ENCODE peak calls at places on chromosomes 11 and 22, in seven cellular contexts. L is IMR-90, G is H9, R is neuronal stem cell, S is H1, Q is mesendoderm, Z is trophoblast cell. K is an unnamed sample.

GRCh38 chr22:33192156-33192555 is 134.0 kb upstream of the SYN3 start:
- DNase-seq in L (no peak), G (no peak), R (no peak), S (no peak), Q (no peak), Z (no peak), K (no peak)

GRCh38 chr11:13963169-13963948 is 836 bp downstream of the SPON1 start:
- DNase-seq in L (peak; percentile 17), G (peak; percentile 49), R (no peak), S (no peak), Q (peak; percentile 63), Z (no peak), K (peak; percentile 18)

GRCh38 chr11:32427935-32428664 is 7.2 kb downstream of the WT1 start:
- DNase-seq in L (no peak), G (peak; percentile 55), R (no peak), S (no peak), Q (peak; percentile 38), Z (no peak), K (no peak)

GRCh38 chr11:113529606-113530005 is 54.4 kb upstream of the DRD2 start:
- DNase-seq in L (no peak), G (no peak), R (no peak), S (no peak), Q (no peak), Z (peak; percentile 10), K (no peak)

GRCh38 chr11:33403344-33403743 is 146.2 kb downstream of the HIPK3 start:
- DNase-seq in L (no peak), G (no peak), R (no peak), S (no peak), Q (no peak), Z (no peak), K (no peak)

GRCh38 chr11:61752117-61752924 is at the start of gene MYRF:
- DNase-seq in L (peak; percentile 14), G (peak; percentile 66), R (peak; percentile 51), S (no peak), Q (peak; percentile 51), Z (no peak), K (peak; percentile 40)

GRCh38 chr11:18936002-18936673 is 3.1 kb downstream of the MRGPRX1 start:
- DNase-seq in L (no peak), G (peak; percentile 41), R (no peak), S (peak; percentile 5), Q (peak; percentile 85), Z (no peak), K (no peak)

GRCh38 chr22:28142361-28142801 is 223.3 kb upstream of the PITPNB start:
- DNase-seq in L (peak; percentile 85), G (no peak), R (no peak), S (no peak), Q (peak; percentile 51), Z (peak; percentile 48), K (peak; percentile 80)

GRCh38 chr11:99260696-99261095 is 239.9 kb downstream of the CNTN5 start:
- DNase-seq in L (peak; percentile 0), G (no peak), R (no peak), S (no peak), Q (peak; percentile 95), Z (no peak), K (peak; percentile 43)

GRCh38 chr11:75338516-75339218 is 12.8 kb downstream of the ARRB1 start:
- DNase-seq in L (peak; percentile 65), G (no peak), R (no peak), S (no peak), Q (no peak), Z (no peak), K (peak; percentile 77)

DNA sequence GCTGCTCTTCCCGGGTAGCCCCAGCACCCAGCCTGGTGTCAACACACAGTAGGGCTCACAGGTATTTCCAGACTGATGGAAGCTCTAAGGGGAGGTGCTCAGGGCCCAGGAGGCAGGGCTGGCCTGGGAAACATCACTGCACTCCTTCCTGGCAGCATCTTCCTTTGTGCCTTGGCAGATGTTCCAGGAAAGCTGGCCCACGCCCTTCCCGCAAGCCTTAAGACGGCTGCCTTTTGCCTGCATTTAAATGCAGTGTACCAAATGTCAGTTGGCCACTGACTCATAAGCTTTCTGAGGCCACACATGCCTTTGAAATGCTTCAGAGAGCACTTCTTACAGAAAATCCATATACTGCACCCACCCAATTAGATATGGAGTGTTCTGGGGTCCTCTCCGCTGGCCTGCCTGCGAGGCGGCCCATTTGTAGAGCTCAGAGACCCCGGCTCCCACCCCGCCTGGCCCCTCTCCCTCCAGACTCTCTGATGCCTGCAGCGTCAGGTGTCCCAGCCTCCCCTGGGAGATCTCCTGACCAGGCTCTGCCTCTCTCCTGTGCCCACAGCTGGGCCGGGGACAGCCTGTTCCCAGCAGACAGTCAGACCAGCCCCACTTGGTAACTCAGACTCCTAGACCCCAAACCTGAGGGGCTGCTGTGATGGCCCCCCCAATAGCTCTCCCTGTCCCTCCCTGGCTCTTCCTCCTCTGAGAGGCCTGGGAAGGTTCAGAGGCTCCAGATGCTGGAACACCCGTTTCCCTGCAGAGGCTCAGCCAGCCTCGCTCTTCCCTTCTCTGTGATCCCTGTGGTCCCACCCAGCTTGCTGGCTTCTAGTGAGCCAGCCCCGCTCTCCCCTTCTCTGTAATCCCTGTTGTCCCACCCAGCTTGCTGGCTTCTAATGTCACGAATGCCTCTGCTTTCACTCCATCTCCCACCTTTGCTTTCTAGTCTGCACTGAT is 47.6 kb upstream of the THY1 start:
- DNase-seq in L (peak; percentile 96), G (peak; percentile 26), R (no peak), S (no peak), Q (no peak), Z (peak; percentile 51), K (peak; percentile 46)
- H4K8ac ChIP-seq in L (peak overlapping the region; percentile 89), G (no peak overlapping the region), R (no peak overlapping the region), S (no peak overlapping the region), Q (no peak overlapping the region), Z (no peak overlapping the region), K (no peak overlapping the region)

DNA sequence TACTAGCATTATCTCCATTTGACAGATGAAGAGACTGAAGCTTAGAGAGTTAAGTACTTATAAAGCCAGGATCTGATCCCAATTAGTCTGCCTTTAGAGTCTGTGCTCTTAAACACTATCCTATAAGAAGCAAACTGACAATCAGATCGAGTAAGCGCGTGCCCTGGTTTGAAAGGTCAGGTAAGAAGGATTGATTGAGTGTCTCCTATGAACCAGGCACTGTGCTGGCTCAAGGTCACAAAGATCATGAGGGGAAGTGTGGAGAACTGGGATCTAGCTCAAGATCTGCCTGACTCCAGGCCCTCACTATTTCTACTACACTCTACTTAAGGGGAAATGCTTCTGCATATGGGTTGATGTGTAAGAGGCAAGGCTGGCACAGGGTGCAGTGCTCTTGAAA is 77.0 kb downstream of the ME3 start:
- DNase-seq in L (no peak), G (no peak), R (no peak), S (no peak), Q (no peak), Z (no peak), K (no peak)
- H3K4me1 ChIP-seq in L (peaks cover 9% of the 10 kb centered on the region), G (peaks cover 9% of the 10 kb centered on the region), R (peaks cover 39% of the 10 kb centered on the region), S (peaks cover 7% of the 10 kb centered on the region), Q (peaks cover 4% of the 10 kb centered on the region), Z (peaks cover 17% of the 10 kb centered on the region), K (peaks cover 11% of the 10 kb centered on the region)

DNA sequence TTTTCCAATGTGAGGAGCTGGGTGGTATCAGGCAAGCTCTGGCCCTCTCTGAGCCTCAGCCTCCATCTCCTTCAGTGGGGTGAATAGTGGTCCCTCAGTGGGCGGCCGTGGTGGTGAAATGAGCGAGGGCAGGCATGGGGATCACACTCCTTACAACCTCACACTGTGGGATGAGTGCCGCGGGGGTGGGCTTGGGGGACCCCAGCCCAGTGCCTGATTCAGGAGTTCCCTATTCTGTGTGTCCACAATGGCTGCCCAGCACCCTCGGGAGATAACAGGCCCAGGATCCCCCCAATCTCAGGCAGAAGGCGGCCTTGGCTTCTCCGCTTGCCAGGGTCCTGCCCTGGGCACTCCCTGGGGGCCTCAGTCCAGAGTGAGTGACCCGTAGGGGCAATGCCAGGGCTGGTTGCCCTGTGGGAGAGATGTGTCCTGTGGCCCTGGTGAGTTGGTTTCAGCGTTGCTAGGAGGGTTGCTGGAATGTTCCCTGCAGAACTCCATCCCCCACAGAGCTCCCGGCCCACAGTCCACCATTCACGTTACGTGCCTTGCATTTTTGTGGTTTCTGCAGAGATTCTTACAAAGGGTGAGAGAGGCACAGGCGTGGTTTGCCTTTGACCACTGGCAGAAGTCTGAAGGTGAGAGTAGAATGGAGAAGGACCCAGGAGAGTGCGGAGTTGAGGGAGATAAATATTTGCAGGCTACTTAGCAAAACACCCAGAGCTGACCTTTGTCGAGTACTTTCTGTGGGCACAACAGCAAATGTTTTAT is 2.9 kb downstream of the ALDH3B1 start:
- DNase-seq in L (peak; percentile 95), G (no peak), R (no peak), S (no peak), Q (peak; percentile 66), Z (peak; percentile 86), K (peak; percentile 93)
- H3K18ac ChIP-seq in L (peak overlapping the region; percentile 72), G (no peak overlapping the region), R (no peak overlapping the region), S (no peak overlapping the region), Q (no peak overlapping the region), Z (peak overlapping the region; percentile 8), K (peak overlapping the region; percentile 93)

GRCh38 chr11:134452026-134452848 is 40.2 kb upstream of the B3GAT1 start:
- DNase-seq in L (no peak), G (no peak), R (no peak), S (no peak), Q (no peak), Z (no peak), K (no peak)
- H4K8ac ChIP-seq in L (no peak overlapping the region), G (no peak overlapping the region), R (no peak overlapping the region), S (no peak overlapping the region), Q (no peak overlapping the region), Z (no peak overlapping the region), K (no peak overlapping the region)

GRCh38 chr11:118908931-118909618 is 16.7 kb downstream of the BCL9L start:
- DNase-seq in L (peak; percentile 92), G (peak; percentile 79), R (no peak), S (no peak), Q (peak; percentile 97), Z (no peak), K (peak; percentile 96)
- H3K4me1 ChIP-seq in L (peaks cover 47% of the 10 kb centered on the region), G (peaks cover 2% of the 10 kb centered on the region), R (peaks cover 54% of the 10 kb centered on the region), S (peaks cover 51% of the 10 kb centered on the region), Q (peaks cover 42% of the 10 kb centered on the region), Z (peaks cover 58% of the 10 kb centered on the region), K (peaks cover 65% of the 10 kb centered on the region)

GRCh38 chr11:105852427-105852826 is 169.6 kb downstream of the MSANTD4 start:
- DNase-seq in L (no peak), G (no peak), R (no peak), S (no peak), Q (no peak), Z (no peak), K (no peak)
- H3K18ac ChIP-seq in L (no peak overlapping the region), G (no peak overlapping the region), R (no peak overlapping the region), S (no peak overlapping the region), Q (no peak overlapping the region), Z (no peak overlapping the region), K (no peak overlapping the region)

DNA sequence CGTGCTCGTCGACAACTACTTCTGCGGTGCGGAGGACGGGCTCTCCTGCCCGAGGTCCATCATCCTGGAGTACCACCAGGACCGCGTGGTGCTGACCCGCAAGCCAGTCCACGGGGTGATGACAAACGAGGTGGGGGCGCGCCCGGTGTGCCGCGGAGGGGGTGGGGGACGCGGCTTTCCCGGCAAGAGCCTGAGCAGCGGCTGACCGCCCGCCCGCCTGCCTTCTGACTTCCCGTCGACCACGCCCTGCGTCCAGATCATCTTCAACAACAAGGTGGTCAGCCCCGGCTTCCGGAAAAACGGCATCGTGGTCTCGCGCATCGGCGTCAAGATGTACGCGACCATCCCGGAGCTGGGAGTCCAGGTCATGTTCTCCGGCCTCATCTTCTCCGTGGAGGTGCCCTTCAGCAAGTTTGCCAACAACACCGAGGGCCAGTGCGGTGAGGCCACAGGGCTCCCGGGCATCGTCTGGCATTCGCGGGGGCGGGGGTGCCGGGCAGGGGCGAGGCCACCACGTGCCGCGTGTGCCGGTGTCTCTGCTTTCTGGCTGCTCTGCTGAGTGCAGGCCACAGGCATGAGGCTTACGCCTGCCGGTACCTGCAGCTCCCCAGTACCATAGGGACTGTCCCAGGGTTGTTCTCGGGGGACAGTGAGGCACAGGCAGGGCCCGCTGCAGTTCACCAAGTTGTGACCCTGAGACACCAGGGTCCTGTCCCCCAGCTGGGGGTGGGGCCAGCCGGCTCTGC is 28.5 kb upstream of the MUC5B start:
- DNase-seq in L (no peak), G (no peak), R (no peak), S (no peak), Q (no peak), Z (no peak), K (no peak)
- H4K8ac ChIP-seq in L (no peak overlapping the region), G (no peak overlapping the region), R (no peak overlapping the region), S (no peak overlapping the region), Q (no peak overlapping the region), Z (no peak overlapping the region), K (no peak overlapping the region)

K was measured in mesenchymal stem cell.